ENCODE peak calls at places on chromosomes 11 and 22, in nine cellular contexts. H is fibroblast of the aortic adventitia, E is tibial nerve, J is NB4, X is thoracic aorta, A is HFFc6, O is Calu3, Y is A549, U is fibroblast of pulmonary artery. N is an unnamed sample.

GRCh38 chr11:76419896-76420295 is 24.9 kb upstream of the EMSY start:
- DNase-seq in A (no peak), E (no peak), Y (peak; percentile 30), J (peak; percentile 44), U (no peak), X (no peak), O (peak; percentile 12), H (no peak), N (no peak)

GRCh38 chr11:103633037-103633788 is 403.2 kb upstream of the DDI1 start:
- DNase-seq in A (peak; percentile 75), Y (no peak), E (no peak), O (no peak), X (no peak), U (peak; percentile 81), J (no peak), H (peak; percentile 84), N (no peak)

GRCh38 chr11:77175869-77176539 is 48.0 kb downstream of the MYO7A start:
- DNase-seq in U (no peak), X (no peak), O (no peak), A (no peak), Y (no peak), H (no peak), J (peak; percentile 71), E (peak; percentile 22), N (peak; percentile 59)

GRCh38 chr22:48628891-48629559 is 1198.6 kb downstream of the BRD1 start:
- DNase-seq in U (no peak), E (no peak), X (no peak), J (no peak), O (no peak), Y (no peak), A (no peak), H (no peak), N (no peak)

GRCh38 chr22:27775087-27775697 is 26.4 kb downstream of the MN1 start:
- DNase-seq in O (no peak), Y (no peak), J (no peak), A (no peak), H (peak; percentile 85), X (no peak), U (no peak), E (no peak), N (no peak)

GRCh38 chr22:28911777-28912669 is 28.7 kb downstream of the ZNRF3 start:
- DNase-seq in A (peak; percentile 4), X (no peak), Y (peak; percentile 71), U (peak; percentile 46), J (no peak), E (no peak), H (peak; percentile 54), O (no peak), N (no peak)

GRCh38 chr11:134399293-134399654 is 12.8 kb downstream of the B3GAT1 start:
- DNase-seq in J (no peak), A (no peak), Y (no peak), E (no peak), O (no peak), X (no peak), U (no peak), H (no peak), N (peak; percentile 83)

GRCh38 chr22:43399980-43400358 is 11.8 kb upstream of the MPPED1 start:
- DNase-seq in Y (no peak), U (no peak), E (no peak), O (no peak), J (no peak), X (no peak), A (no peak), H (no peak), N (no peak)

GRCh38 chr11:68809506-68809905 is 32.2 kb downstream of the CPT1A start:
- DNase-seq in Y (no peak), X (no peak), H (no peak), O (no peak), J (no peak), E (no peak), U (no peak), A (no peak), N (no peak)

GRCh38 chr11:64633555-64634159 is 42.6 kb downstream of the SLC22A12 start:
- DNase-seq in J (peak; percentile 36), Y (no peak), H (no peak), E (no peak), O (no peak), X (no peak), A (no peak), U (no peak), N (no peak)

GRCh38 chr11:56841210-56841810 is 92.8 kb upstream of the OR9G4 start:
- DNase-seq in E (peak; percentile 68), A (peak; percentile 52), X (no peak), Y (peak; percentile 86), H (peak; percentile 78), U (peak; percentile 77), O (peak; percentile 67), J (peak; percentile 67), N (no peak)

GRCh38 chr11:123378096-123378495 is 52.0 kb upstream of the GRAMD1B start:
- DNase-seq in J (no peak), X (no peak), U (no peak), Y (no peak), H (no peak), O (no peak), A (no peak), E (no peak), N (no peak)

GRCh38 chr22:48943567-48944432 is 883.9 kb downstream of the BRD1 start:
- DNase-seq in U (no peak), Y (peak; percentile 20), O (no peak), A (no peak), X (no peak), E (no peak), J (peak; percentile 49), H (no peak), N (peak; percentile 73)

GRCh38 chr11:27209562-27210005 is 153.4 kb downstream of the CCDC34 start:
- DNase-seq in A (peak; percentile 86), H (peak; percentile 96), Y (peak; percentile 94), E (no peak), X (peak; percentile 31), J (peak; percentile 94), U (peak; percentile 92), O (peak; percentile 81), N (no peak)

GRCh38 chr11:27212248-27212780 is 150.7 kb downstream of the CCDC34 start:
- DNase-seq in X (no peak), E (no peak), U (no peak), J (no peak), H (no peak), Y (no peak), O (no peak), A (no peak), N (no peak)

GRCh38 chr11:27213232-27213660 is 149.8 kb downstream of the CCDC34 start:
- DNase-seq in H (peak; percentile 93), E (no peak), U (peak; percentile 80), J (no peak), Y (no peak), A (peak; percentile 79), O (peak; percentile 22), X (no peak), N (no peak)

GRCh38 chr11:27210509-27210908 is 152.5 kb downstream of the CCDC34 start:
- DNase-seq in E (no peak), H (no peak), J (no peak), O (no peak), Y (no peak), A (no peak), X (no peak), U (no peak), N (no peak)

GRCh38 chr11:27211370-27212127 is 151.5 kb downstream of the CCDC34 start:
- DNase-seq in X (no peak), O (no peak), E (no peak), J (peak; percentile 26), H (no peak), Y (no peak), A (no peak), U (no peak), N (no peak)
- TF ChIP-seq CTCF in X (peak; percentile 11), O (no peak), E (peak; percentile 14), J (peak; percentile 56), H (peak; percentile 53), Y (peak; percentile 43), A (peak; percentile 74), U (peak; percentile 48), N (peak; percentile 72)

DNA sequence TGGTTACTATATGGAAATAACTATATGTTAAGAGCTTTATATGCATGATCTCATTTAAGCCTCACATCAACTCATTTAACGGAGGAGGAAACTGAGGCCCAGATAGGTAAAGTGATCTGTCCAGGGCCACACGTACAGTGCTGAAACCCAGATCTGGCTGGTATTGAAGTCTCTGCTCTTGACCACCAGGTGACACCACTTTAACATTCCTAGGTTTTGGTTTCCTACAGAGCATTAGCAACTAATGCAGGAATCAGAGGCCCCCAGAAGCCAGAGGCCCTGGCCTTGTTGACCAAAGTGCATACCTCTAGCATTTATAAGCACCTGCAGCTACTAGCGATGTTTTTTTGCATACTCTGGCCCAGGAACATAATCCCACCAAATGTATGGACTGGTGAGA is 12.9 kb upstream of the LIMK2 start:
- DNase-seq in U (peak; percentile 6), Y (no peak), X (no peak), H (no peak), A (no peak), E (no peak), J (no peak), O (no peak), N (no peak)
- TF ChIP-seq CTCF in U (no peak), Y (no peak), X (no peak), H (no peak), A (peak; percentile 41), E (peak; percentile 7), J (no peak), O (no peak), N (peak; percentile 30)

DNA sequence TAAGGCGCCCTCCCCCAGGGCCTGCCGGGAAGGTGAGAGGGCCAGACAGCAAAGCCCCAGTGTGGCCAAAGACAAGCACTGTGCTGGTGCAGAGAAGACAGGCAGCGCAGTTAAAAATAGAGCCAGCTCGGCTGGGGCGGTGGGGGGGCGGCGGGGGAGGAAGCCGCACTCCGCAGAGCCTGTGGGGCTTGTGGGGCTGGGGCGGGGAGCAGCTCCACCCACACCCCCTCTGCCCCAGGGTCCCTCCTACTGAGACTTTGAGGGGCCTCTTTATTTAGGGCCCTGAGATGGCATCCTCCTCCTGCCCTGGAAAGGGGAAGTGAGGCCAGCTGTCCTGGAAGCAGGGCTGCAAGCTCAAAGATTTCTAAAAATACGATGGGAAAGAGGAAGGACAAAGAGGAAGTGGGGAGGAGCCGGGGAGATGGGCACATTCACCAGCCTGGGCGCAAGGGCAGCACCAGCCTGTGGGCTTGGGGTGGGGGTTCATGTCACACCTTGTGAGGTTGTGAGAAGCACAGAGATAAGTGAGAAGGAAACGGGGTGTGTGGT is 2.6 kb downstream of the CYTH4 start:
- DNase-seq in Y (no peak), U (no peak), J (peak; percentile 99), E (peak; percentile 45), H (no peak), A (no peak), O (no peak), X (no peak), N (no peak)
- TF ChIP-seq CTCF in Y (no peak), U (no peak), J (no peak), E (no peak), H (no peak), A (no peak), O (no peak), X (no peak), N (no peak)

DNA sequence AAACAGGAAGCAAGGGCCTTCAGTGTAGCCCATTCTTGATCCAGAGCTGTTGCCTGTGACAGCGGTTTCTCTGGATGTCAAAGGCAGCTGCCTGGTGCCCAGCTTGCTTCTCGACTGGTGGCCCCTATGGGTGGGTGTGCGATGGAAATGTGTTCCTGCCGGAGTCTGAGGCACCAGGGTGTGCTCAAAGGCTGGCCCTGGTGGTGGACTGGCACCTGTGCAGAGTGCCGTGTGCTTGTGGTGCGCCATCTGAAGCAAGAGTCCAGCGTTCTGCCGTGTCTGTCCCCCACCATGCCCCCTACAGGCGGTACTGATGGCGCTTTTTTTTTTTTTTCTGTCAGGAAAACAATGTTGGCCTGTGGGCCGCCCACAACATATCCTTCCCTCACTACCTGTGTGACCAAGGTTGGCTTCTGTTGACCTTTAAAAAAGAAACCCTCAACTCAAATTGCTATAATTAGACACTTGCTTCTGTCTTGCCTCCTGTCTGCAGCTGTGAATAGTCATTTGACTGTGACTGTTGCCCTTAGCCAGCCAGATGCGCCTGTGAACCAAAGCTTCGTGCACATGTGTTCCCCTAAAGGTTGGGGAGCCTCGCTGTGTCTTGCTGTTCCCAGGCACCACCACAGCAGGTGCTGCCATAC is 4.7 kb upstream of the RANBP1 start:
- DNase-seq in O (no peak), Y (peak; percentile 65), U (peak; percentile 29), A (peak; percentile 19), E (no peak), H (no peak), X (no peak), J (peak; percentile 72), N (peak; percentile 60)
- TF ChIP-seq CTCF in O (no peak), Y (peak; percentile 25), U (peak; percentile 41), A (peak; percentile 77), E (no peak), H (peak; percentile 34), X (no peak), J (peak; percentile 51), N (peak; percentile 68)

N was measured in chondrocyte.